ENCODE peak calls at places on chromosomes 5 and 9, in five cellular contexts. One of them, this sample, is unnamed. For H3K4me1, the result is how much of the 10 kb centered on the place peaks cover.

GRCh38 chr5:123088031-123088805 is 823 bp upstream of the PRDM6 start:
- DNase-seq in lung: no peak
- DNase-seq in vagina: no peak
- DNase-seq in ovary: no peak
- DNase-seq in endothelial cell of umbilical vein: peak
- DNase-seq in this sample: no peak

GRCh38 chr5:130605200-130605599 is 559.9 kb downstream of the HINT1 start:
- DNase-seq in lung: no peak
- DNase-seq in vagina: no peak
- DNase-seq in ovary: no peak
- DNase-seq in endothelial cell of umbilical vein: no peak
- DNase-seq in this sample: no peak

GRCh38 chr9:135132008-135132407 is 44.5 kb downstream of the OLFM1 start:
- DNase-seq in lung: no peak
- DNase-seq in vagina: no peak
- DNase-seq in ovary: no peak
- DNase-seq in endothelial cell of umbilical vein: no peak
- DNase-seq in this sample: no peak

GRCh38 chr5:100853582-100853981 is 49.5 kb downstream of the ST8SIA4 start:
- DNase-seq in lung: no peak
- DNase-seq in vagina: no peak
- DNase-seq in ovary: no peak
- DNase-seq in endothelial cell of umbilical vein: no peak
- DNase-seq in this sample: no peak

GRCh38 chr9:89522261-89522978 is 24.5 kb upstream of the SEMA4D start:
- DNase-seq in lung: peak
- DNase-seq in vagina: no peak
- DNase-seq in ovary: no peak
- DNase-seq in endothelial cell of umbilical vein: peak
- DNase-seq in this sample: no peak

GRCh38 chr5:142830241-142831018 is 60.3 kb downstream of the ARHGAP26 start:
- DNase-seq in lung: no peak
- DNase-seq in vagina: no peak
- DNase-seq in ovary: no peak
- DNase-seq in endothelial cell of umbilical vein: peak
- DNase-seq in this sample: no peak

GRCh38 chr5:53087171-53087570 is 22.4 kb downstream of the MOCS2 start:
- DNase-seq in lung: no peak
- DNase-seq in vagina: no peak
- DNase-seq in ovary: no peak
- DNase-seq in endothelial cell of umbilical vein: no peak
- DNase-seq in this sample: no peak

GRCh38 chr9:19411316-19411715 is 2.5 kb downstream of the ACER2 start:
- DNase-seq in lung: no peak
- DNase-seq in vagina: no peak
- DNase-seq in ovary: no peak
- DNase-seq in endothelial cell of umbilical vein: no peak
- DNase-seq in this sample: no peak

GRCh38 chr9:127199001-127199791 is 65.4 kb upstream of the GARNL3 start:
- DNase-seq in lung: peak
- DNase-seq in vagina: no peak
- DNase-seq in ovary: peak
- DNase-seq in endothelial cell of umbilical vein: peak
- DNase-seq in this sample: peak

GRCh38 chr5:144484124-144484897 is 313.6 kb downstream of the KCTD16 start:
- DNase-seq in lung: no peak
- DNase-seq in vagina: no peak
- DNase-seq in ovary: no peak
- DNase-seq in endothelial cell of umbilical vein: peak
- DNase-seq in this sample: no peak

GRCh38 chr9:4741365-4742031 is 496 bp upstream of the AK3 start:
- DNase-seq in lung: peak
- DNase-seq in vagina: no peak
- DNase-seq in ovary: peak
- DNase-seq in endothelial cell of umbilical vein: peak
- DNase-seq in this sample: peak

GRCh38 chr9:95763983-95764382 is 111.5 kb upstream of the ERCC6L2 start:
- DNase-seq in lung: no peak
- DNase-seq in vagina: no peak
- DNase-seq in ovary: no peak
- DNase-seq in endothelial cell of umbilical vein: no peak
- DNase-seq in this sample: no peak

GRCh38 chr5:55176176-55176818 is 3.3 kb upstream of the CDC20B start:
- DNase-seq in lung: no peak
- DNase-seq in vagina: no peak
- DNase-seq in ovary: peak
- DNase-seq in endothelial cell of umbilical vein: peak
- DNase-seq in this sample: peak

GRCh38 chr5:138659121-138659520 is 83.9 kb upstream of the HSPA9 start:
- DNase-seq in lung: no peak
- DNase-seq in vagina: no peak
- DNase-seq in ovary: no peak
- DNase-seq in endothelial cell of umbilical vein: no peak
- DNase-seq in this sample: no peak

GRCh38 chr5:55997742-55998351 is 3.1 kb upstream of the IL6ST start:
- DNase-seq in lung: no peak
- DNase-seq in vagina: no peak
- DNase-seq in ovary: no peak
- DNase-seq in endothelial cell of umbilical vein: peak
- DNase-seq in this sample: no peak

GRCh38 chr9:134424818-134425217 is 98.6 kb downstream of the RXRA start:
- DNase-seq in lung: no peak
- DNase-seq in vagina: no peak
- DNase-seq in ovary: no peak
- DNase-seq in endothelial cell of umbilical vein: no peak
- DNase-seq in this sample: no peak

GRCh38 chr5:142584843-142585242 is 101.0 kb downstream of the FGF1 start:
- DNase-seq in lung: no peak
- DNase-seq in vagina: no peak
- DNase-seq in ovary: no peak
- DNase-seq in endothelial cell of umbilical vein: no peak
- DNase-seq in this sample: no peak

GRCh38 chr5:62273691-62274090 is 32.3 kb upstream of the KIF2A start:
- DNase-seq in lung: no peak
- DNase-seq in vagina: no peak
- DNase-seq in ovary: no peak
- DNase-seq in endothelial cell of umbilical vein: no peak
- DNase-seq in this sample: no peak

GRCh38 chr9:14616188-14616982 is 76.8 kb downstream of the ZDHHC21 start:
- DNase-seq in lung: no peak
- DNase-seq in vagina: no peak
- DNase-seq in ovary: no peak
- DNase-seq in endothelial cell of umbilical vein: peak
- DNase-seq in this sample: no peak

GRCh38 chr5:5383461-5383860 is 39.0 kb upstream of the ICE1 start:
- DNase-seq in lung: no peak
- DNase-seq in vagina: no peak
- DNase-seq in ovary: no peak
- DNase-seq in endothelial cell of umbilical vein: no peak
- DNase-seq in this sample: no peak

GRCh38 chr9:135906291-135907005 is 898 bp downstream of the CAMSAP1 start:
- DNase-seq in lung: no peak
- DNase-seq in vagina: no peak
- DNase-seq in ovary: peak
- DNase-seq in endothelial cell of umbilical vein: peak
- DNase-seq in this sample: no peak

GRCh38 chr5:143011621-143012020 is 241.4 kb downstream of the ARHGAP26 start:
- DNase-seq in lung: no peak
- DNase-seq in vagina: no peak
- DNase-seq in ovary: no peak
- DNase-seq in endothelial cell of umbilical vein: no peak
- DNase-seq in this sample: no peak

GRCh38 chr9:116115731-116116353 is 37.7 kb upstream of the PAPPA start:
- DNase-seq in lung: no peak
- DNase-seq in vagina: no peak
- DNase-seq in ovary: no peak
- DNase-seq in endothelial cell of umbilical vein: no peak
- DNase-seq in this sample: no peak

GRCh38 chr5:44318883-44319282 is 70.3 kb downstream of the FGF10 start:
- DNase-seq in lung: no peak
- DNase-seq in vagina: no peak
- DNase-seq in ovary: no peak
- DNase-seq in endothelial cell of umbilical vein: no peak
- DNase-seq in this sample: no peak

DNA sequence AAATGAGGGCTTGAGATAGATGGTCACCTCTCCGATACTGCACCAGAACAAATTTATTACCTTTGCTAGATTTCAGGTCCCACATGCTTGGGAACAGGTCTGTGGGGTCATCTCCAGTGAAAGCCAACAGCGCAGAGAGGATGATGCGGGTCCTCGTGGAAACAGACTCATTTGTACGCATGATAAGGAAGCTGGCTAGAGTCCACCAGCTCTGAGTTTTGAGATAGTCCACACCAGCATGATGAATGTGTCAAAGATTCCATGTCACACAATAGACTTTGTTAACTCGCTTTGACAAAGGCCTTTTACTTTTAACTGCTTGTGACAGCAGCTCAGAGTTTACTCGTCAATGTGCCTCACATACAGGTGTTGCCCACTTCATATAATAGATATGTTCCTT is 105.4 kb upstream of the TBCA start:
- DNase-seq in lung: no peak
- DNase-seq in vagina: peak
- DNase-seq in ovary: no peak
- DNase-seq in endothelial cell of umbilical vein: peak
- DNase-seq in this sample: no peak
- H3K4me1 ChIP-seq in lung: under half
- H3K4me1 ChIP-seq in vagina: under half
- H3K4me1 ChIP-seq in ovary: under half
- H3K4me1 ChIP-seq in endothelial cell of umbilical vein: under half
- H3K4me1 ChIP-seq in this sample: under half

DNA sequence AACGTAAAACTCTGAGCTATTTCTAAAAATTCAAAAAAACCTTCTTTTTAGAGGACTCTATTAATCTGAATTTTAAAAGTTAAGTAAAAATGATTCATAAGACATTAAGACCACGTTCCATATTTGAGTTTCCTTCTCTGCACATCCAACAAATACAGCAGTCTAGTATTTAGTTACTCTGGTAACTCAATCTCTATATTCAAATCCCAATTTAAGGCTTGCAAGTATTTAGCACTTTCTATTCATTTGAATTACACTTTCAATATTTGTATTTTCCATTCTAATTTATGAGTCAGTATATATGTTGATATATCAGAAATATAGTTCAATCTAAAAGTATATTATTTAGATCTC is 17.7 kb downstream of the RFX3 start:
- DNase-seq in lung: no peak
- DNase-seq in vagina: no peak
- DNase-seq in ovary: no peak
- DNase-seq in endothelial cell of umbilical vein: no peak
- DNase-seq in this sample: no peak
- H3K4me3 ChIP-seq in lung: no peak
- H3K4me3 ChIP-seq in vagina: no peak
- H3K4me3 ChIP-seq in ovary: no peak
- H3K4me3 ChIP-seq in endothelial cell of umbilical vein: no peak
- H3K4me3 ChIP-seq in this sample: no peak

GRCh38 chr9:107219486-107219853 is 63.6 kb upstream of the RAD23B start:
- DNase-seq in lung: no peak
- DNase-seq in vagina: no peak
- DNase-seq in ovary: no peak
- DNase-seq in endothelial cell of umbilical vein: no peak
- DNase-seq in this sample: no peak

GRCh38 chr9:107223381-107223780 is 59.7 kb upstream of the RAD23B start:
- DNase-seq in lung: no peak
- DNase-seq in vagina: no peak
- DNase-seq in ovary: no peak
- DNase-seq in endothelial cell of umbilical vein: no peak
- DNase-seq in this sample: no peak

GRCh38 chr9:107224252-107224651 is 58.8 kb upstream of the RAD23B start:
- DNase-seq in lung: no peak
- DNase-seq in vagina: no peak
- DNase-seq in ovary: no peak
- DNase-seq in endothelial cell of umbilical vein: no peak
- DNase-seq in this sample: no peak

GRCh38 chr9:107221321-107221720 is 61.8 kb upstream of the RAD23B start:
- DNase-seq in lung: no peak
- DNase-seq in vagina: no peak
- DNase-seq in ovary: no peak
- DNase-seq in endothelial cell of umbilical vein: no peak
- DNase-seq in this sample: no peak

GRCh38 chr9:107222020-107222522 is 61.0 kb upstream of the RAD23B start:
- DNase-seq in lung: no peak
- DNase-seq in vagina: no peak
- DNase-seq in ovary: no peak
- DNase-seq in endothelial cell of umbilical vein: no peak
- DNase-seq in this sample: no peak
- H3K27ac ChIP-seq in lung: no peak
- H3K27ac ChIP-seq in vagina: no peak
- H3K27ac ChIP-seq in ovary: no peak
- H3K27ac ChIP-seq in endothelial cell of umbilical vein: no peak
- H3K27ac ChIP-seq in this sample: no peak

GRCh38 chr9:85130260-85130659 is 460.7 kb downstream of the NTRK2 start:
- DNase-seq in lung: no peak
- DNase-seq in vagina: no peak
- DNase-seq in ovary: no peak
- DNase-seq in endothelial cell of umbilical vein: no peak
- DNase-seq in this sample: no peak
- H3K4me1 ChIP-seq in lung: under half
- H3K4me1 ChIP-seq in vagina: under half
- H3K4me1 ChIP-seq in ovary: under half
- H3K4me1 ChIP-seq in endothelial cell of umbilical vein: under half
- H3K4me1 ChIP-seq in this sample: under half

GRCh38 chr5:141322261-141322660 is 1.7 kb upstream of the TAF7 start:
- DNase-seq in lung: no peak
- DNase-seq in vagina: no peak
- DNase-seq in ovary: no peak
- DNase-seq in endothelial cell of umbilical vein: no peak
- DNase-seq in this sample: no peak

GRCh38 chr5:141330299-141331080 is at the start of gene PCDHGA1:
- DNase-seq in lung: no peak
- DNase-seq in vagina: no peak
- DNase-seq in ovary: no peak
- DNase-seq in endothelial cell of umbilical vein: peak
- DNase-seq in this sample: no peak

GRCh38 chr5:141320225-141321169 is at the start of gene TAF7:
- DNase-seq in lung: peak
- DNase-seq in vagina: no peak
- DNase-seq in ovary: peak
- DNase-seq in endothelial cell of umbilical vein: peak
- DNase-seq in this sample: peak

GRCh38 chr5:141328231-141328630 is 2.1 kb upstream of the PCDHGA1 start:
- DNase-seq in lung: no peak
- DNase-seq in vagina: no peak
- DNase-seq in ovary: no peak
- DNase-seq in endothelial cell of umbilical vein: no peak
- DNase-seq in this sample: no peak

GRCh38 chr5:141326088-141326854 is 4.0 kb upstream of the PCDHGA1 start:
- DNase-seq in lung: no peak
- DNase-seq in vagina: no peak
- DNase-seq in ovary: peak
- DNase-seq in endothelial cell of umbilical vein: peak
- DNase-seq in this sample: peak
- H3K4me3 ChIP-seq in lung: peak
- H3K4me3 ChIP-seq in vagina: peak
- H3K4me3 ChIP-seq in ovary: peak
- H3K4me3 ChIP-seq in endothelial cell of umbilical vein: peak
- H3K4me3 ChIP-seq in this sample: peak